ENCODE peak calls at places on chromosomes 6 and 20, in seven cellular contexts. J is heart left ventricle, H is hepatocyte, F is PC-9, R is cardiac muscle cell, L is cardiac fibroblast, Q is endodermal cell. I is an unnamed sample.

GRCh38 chr6:34791164-34791841 is 580 bp upstream of the BLTP3A start:
- DNase-seq in J (peak; percentile 68), H (peak; percentile 69), F (no peak), R (peak; percentile 23), L (peak; percentile 31), Q (peak; percentile 86), I (no peak)

GRCh38 chr6:26214826-26215199 is 127.6 kb downstream of the HFE start:
- DNase-seq in J (no peak), H (no peak), F (no peak), R (no peak), L (no peak), Q (no peak), I (no peak)

GRCh38 chr6:155872961-155873360 is 417.3 kb upstream of the NOX3 start:
- DNase-seq in J (no peak), H (no peak), F (no peak), R (no peak), L (no peak), Q (no peak), I (no peak)

GRCh38 chr6:81787313-81788068 is 35.0 kb upstream of the TENT5A start:
- DNase-seq in J (no peak), H (no peak), F (peak; percentile 46), R (peak; percentile 64), L (peak; percentile 55), Q (no peak), I (no peak)

GRCh38 chr6:108716801-108717791 is 131.1 kb upstream of the ARMC2 start:
- DNase-seq in J (no peak), H (no peak), F (peak; percentile 24), R (no peak), L (no peak), Q (peak; percentile 45), I (no peak)

GRCh38 chr20:38110525-38111178 is 54.4 kb downstream of the TGM2 start:
- DNase-seq in J (no peak), H (no peak), F (no peak), R (no peak), L (no peak), Q (peak; percentile 34), I (no peak)

GRCh38 chr6:90044182-90044832 is 150.0 kb downstream of the GJA10 start:
- DNase-seq in J (no peak), H (no peak), F (no peak), R (no peak), L (no peak), Q (no peak), I (no peak)

GRCh38 chr6:12150812-12151432 is 138.8 kb downstream of the HIVEP1 start:
- DNase-seq in J (no peak), H (peak; percentile 52), F (no peak), R (no peak), L (no peak), Q (peak; percentile 85), I (no peak)

GRCh38 chr6:165843121-165843520 is 180.1 kb upstream of the PDE10A start:
- DNase-seq in J (no peak), H (no peak), F (no peak), R (no peak), L (no peak), Q (peak; percentile 67), I (no peak)

GRCh38 chr6:75813476-75814250 is 64.6 kb downstream of the MYO6 start:
- DNase-seq in J (no peak), H (no peak), F (peak; percentile 39), R (no peak), L (no peak), Q (peak; percentile 68), I (no peak)

GRCh38 chr6:17985934-17986655 is 1.3 kb downstream of the KIF13A start:
- DNase-seq in J (no peak), H (no peak), F (no peak), R (no peak), L (no peak), Q (no peak), I (no peak)

GRCh38 chr6:133040025-133040838 is 200.9 kb upstream of the EYA4 start:
- DNase-seq in J (no peak), H (peak; percentile 18), F (no peak), R (peak; percentile 59), L (peak; percentile 47), Q (peak; percentile 72), I (no peak)

GRCh38 chr6:137490961-137491360 is 3.2 kb downstream of the OLIG3 start:
- DNase-seq in J (no peak), H (no peak), F (no peak), R (no peak), L (no peak), Q (peak; percentile 58), I (no peak)
- H3K4me3 ChIP-seq in J (no peak overlapping the region), H (no peak overlapping the region), F (no peak overlapping the region), R (no peak overlapping the region), L (no peak overlapping the region), Q (no peak overlapping the region), I (no peak overlapping the region)

GRCh38 chr20:50127587-50128519 is 14.9 kb upstream of the UBE2V1 start:
- DNase-seq in J (no peak), H (no peak), F (no peak), R (no peak), L (no peak), Q (no peak), I (no peak)

GRCh38 chr20:50130995-50131394 is 18.0 kb upstream of the UBE2V1 start:
- DNase-seq in J (peak; percentile 61), H (no peak), F (no peak), R (peak; percentile 27), L (no peak), Q (no peak), I (no peak)

GRCh38 chr20:50130346-50130703 is 17.4 kb upstream of the UBE2V1 start:
- DNase-seq in J (no peak), H (no peak), F (no peak), R (no peak), L (no peak), Q (no peak), I (no peak)

GRCh38 chr20:50128520-50128905 is 15.6 kb upstream of the UBE2V1 start:
- DNase-seq in J (no peak), H (no peak), F (no peak), R (no peak), L (no peak), Q (no peak), I (no peak)

GRCh38 chr20:50129662-50130345 is 16.9 kb upstream of the UBE2V1 start:
- DNase-seq in J (no peak), H (no peak), F (no peak), R (no peak), L (no peak), Q (peak; percentile 73), I (no peak)
- H3K4me3 ChIP-seq in J (no peak overlapping the region), H (no peak overlapping the region), F (no peak overlapping the region), R (no peak overlapping the region), L (no peak overlapping the region), Q (no peak overlapping the region), I (no peak overlapping the region)

GRCh38 chr20:61917459-61917858 is 148.2 kb downstream of the TAF4 start:
- DNase-seq in J (no peak), H (no peak), F (no peak), R (no peak), L (no peak), Q (no peak), I (no peak)
- H3K4me3 ChIP-seq in J (no peak overlapping the region), H (no peak overlapping the region), F (no peak overlapping the region), R (no peak overlapping the region), L (no peak overlapping the region), Q (no peak overlapping the region), I (no peak overlapping the region)

GRCh38 chr6:135280375-135281136 is 99.4 kb downstream of the MYB start:
- DNase-seq in J (no peak), H (no peak), F (peak; percentile 58), R (peak; percentile 82), L (peak; percentile 71), Q (no peak), I (no peak)

GRCh38 chr6:135282425-135282824 is 101.3 kb downstream of the MYB start:
- DNase-seq in J (no peak), H (no peak), F (no peak), R (no peak), L (no peak), Q (no peak), I (no peak)

GRCh38 chr6:135281907-135282306 is 100.8 kb downstream of the MYB start:
- DNase-seq in J (no peak), H (no peak), F (no peak), R (no peak), L (no peak), Q (no peak), I (no peak)

GRCh38 chr6:135277422-135277821 is 96.3 kb downstream of the MYB start:
- DNase-seq in J (no peak), H (no peak), F (no peak), R (no peak), L (no peak), Q (no peak), I (no peak)

GRCh38 chr6:135281227-135281626 is 100.1 kb downstream of the MYB start:
- DNase-seq in J (no peak), H (no peak), F (no peak), R (no peak), L (no peak), Q (no peak), I (no peak)
- H3K4me3 ChIP-seq in J (no peak overlapping the region), H (no peak overlapping the region), F (no peak overlapping the region), R (no peak overlapping the region), L (no peak overlapping the region), Q (no peak overlapping the region), I (no peak overlapping the region)

GRCh38 chr6:16413399-16413798 is 175.0 kb downstream of the GMPR start:
- DNase-seq in J (no peak), H (no peak), F (no peak), R (no peak), L (no peak), Q (no peak), I (no peak)
- H3K4me3 ChIP-seq in J (no peak overlapping the region), H (no peak overlapping the region), F (no peak overlapping the region), R (no peak overlapping the region), L (no peak overlapping the region), Q (no peak overlapping the region), I (peak overlapping the region; percentile 39)